ENCODE peak calls at places on chromosomes 5 and 9, in five cellular contexts. Y is H4, P is spleen, E is A549, C is NCI-H1105 treated with DMSO at 0.1 percent for 48 hours. L is an unnamed sample.

GRCh38 chr5:129820-130219 is 37.9 kb downstream of the PLEKHG4B start:
- DNase-seq in E (no peak), P (no peak), Y (no peak), C (no peak), L (no peak)

GRCh38 chr5:146533260-146533857 is 17.4 kb upstream of the GPR151 start:
- DNase-seq in P (peak), Y (peak), E (peak), C (peak), L (peak)

GRCh38 chr5:132134384-132134783 is 60.8 kb downstream of the CSF2 start:
- DNase-seq in P (no peak), C (no peak), Y (peak), E (peak), L (no peak)

GRCh38 chr5:149829954-149830353 is 99.8 kb downstream of the PPARGC1B start:
- DNase-seq in C (no peak), P (no peak), E (peak), Y (no peak), L (peak)

GRCh38 chr9:129558551-129559505 is 62.1 kb downstream of the C9orf50 start:
- DNase-seq in E (peak), P (no peak), Y (peak), C (no peak), L (no peak)

GRCh38 chr9:123360161-123361085 is 4.4 kb downstream of the CRB2 start:
- DNase-seq in P (no peak), C (no peak), E (peak), Y (peak), L (no peak)

GRCh38 chr5:172929371-172929838 is 29.8 kb upstream of the RPL26L1 start:
- DNase-seq in E (no peak), C (no peak), Y (no peak), P (no peak), L (no peak)

GRCh38 chr5:82984786-82985762 is 92.1 kb downstream of the TMEM167A start:
- DNase-seq in Y (no peak), E (peak), C (no peak), P (no peak), L (no peak)

GRCh38 chr9:90092512-90092911 is 487.7 kb downstream of the GADD45G start:
- DNase-seq in E (no peak), C (no peak), Y (no peak), P (no peak), L (no peak)

GRCh38 chr9:68705636-68706578 is 867 bp downstream of the PIP5K1B start:
- DNase-seq in C (peak), P (peak), Y (no peak), E (no peak), L (peak)

GRCh38 chr9:77433675-77434445 is 214.3 kb downstream of the GNA14 start:
- DNase-seq in C (peak), Y (peak), E (peak), P (no peak), L (peak)

GRCh38 chr9:126791406-126792230 is 13.2 kb upstream of the ZBTB43 start:
- DNase-seq in E (peak), Y (peak), P (no peak), C (no peak), L (peak)

GRCh38 chr9:131337131-131337848 is 47.8 kb downstream of the PLPP7 start:
- DNase-seq in Y (no peak), E (no peak), P (peak), C (no peak), L (no peak)

GRCh38 chr9:119368681-119369581 is at the start of gene BRINP1:
- DNase-seq in P (no peak), C (peak), E (peak), Y (no peak), L (peak)

L was measured in A673.